ENCODE peak calls at places on chromosomes 2 and 18, in ten cellular contexts. One of them, this sample, is unnamed.

GRCh38 chr18:10274327-10274726 is 180.1 kb upstream of the APCDD1 start:
- DNase-seq in tibial nerve: no peak
- DNase-seq in dorsolateral prefrontal cortex: no peak
- DNase-seq in suprapubic skin: no peak
- DNase-seq in kidney: no peak
- DNase-seq in RWPE2: no peak
- DNase-seq in psoas muscle: no peak
- DNase-seq in IMR-90: peak; percentile 38
- DNase-seq in prostate gland: no peak
- DNase-seq in SK-N-SH: no peak
- DNase-seq in this sample: no peak

GRCh38 chr2:240813231-240813921 is 6.6 kb downstream of the KIF1A start:
- DNase-seq in SK-N-SH: no peak
- DNase-seq in tibial nerve: no peak
- DNase-seq in IMR-90: no peak
- DNase-seq in prostate gland: no peak
- DNase-seq in RWPE2: no peak
- DNase-seq in kidney: no peak
- DNase-seq in psoas muscle: no peak
- DNase-seq in dorsolateral prefrontal cortex: no peak
- DNase-seq in suprapubic skin: no peak
- DNase-seq in this sample: no peak

GRCh38 chr2:199460101-199460671 is 2.4 kb upstream of the SATB2 start:
- DNase-seq in psoas muscle: no peak
- DNase-seq in dorsolateral prefrontal cortex: no peak
- DNase-seq in prostate gland: no peak
- DNase-seq in suprapubic skin: no peak
- DNase-seq in kidney: no peak
- DNase-seq in SK-N-SH: no peak
- DNase-seq in IMR-90: peak; percentile 43
- DNase-seq in tibial nerve: no peak
- DNase-seq in RWPE2: no peak
- DNase-seq in this sample: no peak

GRCh38 chr2:51350100-51350499 is 318.2 kb upstream of the NRXN1 start:
- DNase-seq in RWPE2: no peak
- DNase-seq in SK-N-SH: no peak
- DNase-seq in tibial nerve: no peak
- DNase-seq in suprapubic skin: no peak
- DNase-seq in psoas muscle: no peak
- DNase-seq in dorsolateral prefrontal cortex: no peak
- DNase-seq in prostate gland: no peak
- DNase-seq in kidney: no peak
- DNase-seq in IMR-90: peak; percentile 91
- DNase-seq in this sample: no peak

GRCh38 chr2:212015588-212015987 is 523.0 kb downstream of the ERBB4 start:
- DNase-seq in suprapubic skin: no peak
- DNase-seq in psoas muscle: no peak
- DNase-seq in prostate gland: no peak
- DNase-seq in tibial nerve: no peak
- DNase-seq in kidney: no peak
- DNase-seq in dorsolateral prefrontal cortex: no peak
- DNase-seq in RWPE2: no peak
- DNase-seq in SK-N-SH: no peak
- DNase-seq in IMR-90: no peak
- DNase-seq in this sample: no peak

GRCh38 chr2:205427112-205427511 is 255.2 kb upstream of the NRP2 start:
- DNase-seq in SK-N-SH: no peak
- DNase-seq in tibial nerve: no peak
- DNase-seq in RWPE2: no peak
- DNase-seq in kidney: no peak
- DNase-seq in dorsolateral prefrontal cortex: no peak
- DNase-seq in prostate gland: no peak
- DNase-seq in IMR-90: peak; percentile 85
- DNase-seq in suprapubic skin: no peak
- DNase-seq in psoas muscle: no peak
- DNase-seq in this sample: no peak

GRCh38 chr2:129758461-129759185 is 220.8 kb upstream of the RAB6C start:
- DNase-seq in IMR-90: no peak
- DNase-seq in kidney: no peak
- DNase-seq in suprapubic skin: no peak
- DNase-seq in psoas muscle: no peak
- DNase-seq in prostate gland: no peak
- DNase-seq in SK-N-SH: peak; percentile 52
- DNase-seq in tibial nerve: peak; percentile 28
- DNase-seq in dorsolateral prefrontal cortex: no peak
- DNase-seq in RWPE2: no peak
- DNase-seq in this sample: no peak

GRCh38 chr2:128376241-128377041 is 57.8 kb upstream of the HS6ST1 start:
- DNase-seq in RWPE2: peak; percentile 29
- DNase-seq in prostate gland: no peak
- DNase-seq in tibial nerve: no peak
- DNase-seq in kidney: peak; percentile 72
- DNase-seq in psoas muscle: no peak
- DNase-seq in suprapubic skin: peak; percentile 53
- DNase-seq in SK-N-SH: no peak
- DNase-seq in dorsolateral prefrontal cortex: no peak
- DNase-seq in IMR-90: no peak
- DNase-seq in this sample: no peak

GRCh38 chr2:74373189-74373588 is 6.9 kb downstream of the DCTN1 start:
- DNase-seq in dorsolateral prefrontal cortex: no peak
- DNase-seq in suprapubic skin: no peak
- DNase-seq in IMR-90: no peak
- DNase-seq in SK-N-SH: no peak
- DNase-seq in kidney: no peak
- DNase-seq in RWPE2: no peak
- DNase-seq in tibial nerve: peak; percentile 40
- DNase-seq in prostate gland: no peak
- DNase-seq in psoas muscle: peak; percentile 70
- DNase-seq in this sample: no peak

GRCh38 chr18:23231340-23232021 is 96.2 kb downstream of the CABLES1 start:
- DNase-seq in psoas muscle: peak; percentile 75
- DNase-seq in tibial nerve: peak; percentile 47
- DNase-seq in prostate gland: no peak
- DNase-seq in SK-N-SH: peak; percentile 61
- DNase-seq in kidney: peak; percentile 84
- DNase-seq in suprapubic skin: peak; percentile 92
- DNase-seq in dorsolateral prefrontal cortex: peak; percentile 61
- DNase-seq in IMR-90: peak; percentile 92
- DNase-seq in RWPE2: no peak
- DNase-seq in this sample: no peak

DNA sequence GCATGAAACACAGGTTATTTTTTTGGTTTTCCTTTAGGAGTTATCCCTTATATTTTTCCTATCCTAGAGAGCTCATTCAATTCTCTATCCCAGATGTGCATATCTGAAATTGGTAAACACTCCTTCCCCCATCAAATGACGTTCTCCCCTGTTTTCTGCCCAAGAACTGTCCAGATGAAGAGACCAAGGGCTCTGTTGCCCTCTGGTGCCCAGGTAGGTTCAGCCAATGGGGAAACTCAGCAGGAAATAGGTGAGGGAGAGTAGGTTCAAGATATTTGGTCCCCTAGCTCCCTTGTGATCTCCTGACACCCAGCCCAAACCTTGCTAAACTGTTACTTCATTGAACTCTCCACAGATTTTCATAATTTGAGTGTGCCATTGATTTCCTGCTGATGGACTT is 14.1 kb upstream of the INO80C start:
- DNase-seq in psoas muscle: no peak
- DNase-seq in prostate gland: no peak
- DNase-seq in SK-N-SH: no peak
- DNase-seq in suprapubic skin: no peak
- DNase-seq in kidney: no peak
- DNase-seq in tibial nerve: no peak
- DNase-seq in RWPE2: no peak
- DNase-seq in IMR-90: no peak
- DNase-seq in dorsolateral prefrontal cortex: no peak
- DNase-seq in this sample: no peak
- TF ChIP-seq CTCF in psoas muscle: no peak
- TF ChIP-seq CTCF in prostate gland: no peak
- TF ChIP-seq CTCF in SK-N-SH: no peak
- TF ChIP-seq CTCF in suprapubic skin: no peak
- TF ChIP-seq CTCF in kidney: peak; percentile 11
- TF ChIP-seq CTCF in tibial nerve: no peak
- TF ChIP-seq CTCF in RWPE2: peak; percentile 35
- TF ChIP-seq CTCF in IMR-90: no peak
- TF ChIP-seq CTCF in dorsolateral prefrontal cortex: no peak
- TF ChIP-seq CTCF in this sample: peak; percentile 31

GRCh38 chr2:203670939-203671338 is 35.5 kb upstream of the CD28 start:
- DNase-seq in kidney: no peak
- DNase-seq in dorsolateral prefrontal cortex: no peak
- DNase-seq in suprapubic skin: no peak
- DNase-seq in tibial nerve: no peak
- DNase-seq in prostate gland: no peak
- DNase-seq in IMR-90: peak; percentile 53
- DNase-seq in psoas muscle: no peak
- DNase-seq in RWPE2: no peak
- DNase-seq in SK-N-SH: no peak
- DNase-seq in this sample: no peak

GRCh38 chr2:203672856-203673255 is 33.6 kb upstream of the CD28 start:
- DNase-seq in tibial nerve: no peak
- DNase-seq in IMR-90: no peak
- DNase-seq in dorsolateral prefrontal cortex: no peak
- DNase-seq in kidney: no peak
- DNase-seq in prostate gland: no peak
- DNase-seq in psoas muscle: no peak
- DNase-seq in suprapubic skin: no peak
- DNase-seq in RWPE2: no peak
- DNase-seq in SK-N-SH: no peak
- DNase-seq in this sample: no peak

GRCh38 chr2:203675086-203675485 is 31.4 kb upstream of the CD28 start:
- DNase-seq in psoas muscle: no peak
- DNase-seq in tibial nerve: no peak
- DNase-seq in kidney: no peak
- DNase-seq in dorsolateral prefrontal cortex: no peak
- DNase-seq in prostate gland: no peak
- DNase-seq in SK-N-SH: no peak
- DNase-seq in IMR-90: peak; percentile 66
- DNase-seq in suprapubic skin: no peak
- DNase-seq in RWPE2: no peak
- DNase-seq in this sample: no peak

GRCh38 chr2:203671876-203672275 is 34.6 kb upstream of the CD28 start:
- DNase-seq in IMR-90: no peak
- DNase-seq in tibial nerve: no peak
- DNase-seq in suprapubic skin: no peak
- DNase-seq in dorsolateral prefrontal cortex: no peak
- DNase-seq in RWPE2: no peak
- DNase-seq in SK-N-SH: no peak
- DNase-seq in psoas muscle: no peak
- DNase-seq in kidney: no peak
- DNase-seq in prostate gland: no peak
- DNase-seq in this sample: no peak

DNA sequence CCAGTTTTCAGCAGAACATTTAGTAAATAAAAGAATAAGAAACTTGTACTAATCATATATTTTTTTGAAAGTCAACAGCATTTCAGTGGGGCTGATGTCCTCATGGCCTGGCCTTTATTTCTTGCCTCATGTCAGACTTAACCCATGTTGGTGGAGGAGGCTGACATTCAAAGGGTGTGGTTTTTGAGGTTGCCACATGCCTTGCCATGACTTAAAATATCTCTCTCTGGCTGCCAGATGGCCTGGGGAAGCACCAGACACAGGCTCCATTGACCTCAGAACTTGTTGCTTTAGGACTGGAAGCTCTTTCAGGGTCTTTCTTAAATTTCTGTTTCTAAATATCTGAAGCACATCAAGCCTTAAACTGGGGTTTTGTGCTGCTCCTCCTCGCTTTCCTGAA is 32.5 kb upstream of the CD28 start:
- DNase-seq in tibial nerve: no peak
- DNase-seq in prostate gland: no peak
- DNase-seq in IMR-90: no peak
- DNase-seq in SK-N-SH: no peak
- DNase-seq in psoas muscle: peak; percentile 57
- DNase-seq in dorsolateral prefrontal cortex: no peak
- DNase-seq in RWPE2: no peak
- DNase-seq in suprapubic skin: peak; percentile 77
- DNase-seq in kidney: no peak
- DNase-seq in this sample: no peak
- H3K27ac ChIP-seq in tibial nerve: no peak overlapping the region
- H3K27ac ChIP-seq in prostate gland: no peak overlapping the region
- H3K27ac ChIP-seq in IMR-90: no peak overlapping the region
- H3K27ac ChIP-seq in SK-N-SH: no peak overlapping the region
- H3K27ac ChIP-seq in psoas muscle: peak overlapping the region; percentile 10
- H3K27ac ChIP-seq in dorsolateral prefrontal cortex: no peak overlapping the region
- H3K27ac ChIP-seq in RWPE2: no peak overlapping the region
- H3K27ac ChIP-seq in suprapubic skin: peak overlapping the region; percentile 79
- H3K27ac ChIP-seq in kidney: no peak overlapping the region
- H3K27ac ChIP-seq in this sample: no peak overlapping the region

DNA sequence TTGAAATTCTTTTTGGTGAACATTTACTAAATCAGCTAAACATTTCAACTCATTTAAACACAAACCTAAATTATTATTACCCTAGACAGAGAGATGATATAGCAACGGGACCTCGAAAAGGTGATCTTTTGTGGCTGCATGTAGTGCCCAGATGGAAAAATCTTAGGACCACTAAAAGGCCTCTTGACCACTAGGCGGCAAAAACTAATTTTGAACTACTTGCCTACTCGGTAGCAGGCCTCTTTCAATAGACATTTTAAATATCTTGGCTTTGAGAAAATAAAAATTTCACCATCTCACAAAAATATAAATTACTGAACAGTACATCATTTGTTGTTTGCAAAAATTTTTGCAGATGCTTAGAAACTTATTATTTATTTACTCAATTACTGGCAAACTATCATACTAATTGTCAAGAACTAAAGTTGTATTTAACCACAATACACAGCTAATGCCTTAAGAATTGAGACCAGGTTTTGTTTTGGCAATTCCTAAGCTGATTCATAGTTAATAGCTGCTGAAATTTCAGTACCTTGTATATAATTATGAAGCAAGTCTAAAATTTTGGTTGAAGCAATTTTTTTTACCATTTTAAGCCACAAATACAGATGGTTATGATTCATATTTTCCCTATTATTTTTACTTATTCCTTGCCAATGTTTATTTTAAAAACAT is 9.4 kb downstream of the COL3A1 start:
- DNase-seq in dorsolateral prefrontal cortex: no peak
- DNase-seq in SK-N-SH: no peak
- DNase-seq in kidney: no peak
- DNase-seq in IMR-90: peak; percentile 78
- DNase-seq in RWPE2: no peak
- DNase-seq in prostate gland: no peak
- DNase-seq in tibial nerve: no peak
- DNase-seq in psoas muscle: no peak
- DNase-seq in suprapubic skin: no peak
- DNase-seq in this sample: no peak
- TF ChIP-seq CTCF in dorsolateral prefrontal cortex: no peak
- TF ChIP-seq CTCF in SK-N-SH: peak; percentile 64
- TF ChIP-seq CTCF in kidney: no peak
- TF ChIP-seq CTCF in IMR-90: peak; percentile 34
- TF ChIP-seq CTCF in RWPE2: peak; percentile 42
- TF ChIP-seq CTCF in prostate gland: no peak
- TF ChIP-seq CTCF in tibial nerve: peak; percentile 50
- TF ChIP-seq CTCF in psoas muscle: peak; percentile 23
- TF ChIP-seq CTCF in suprapubic skin: no peak
- TF ChIP-seq CTCF in this sample: peak; percentile 38

DNA sequence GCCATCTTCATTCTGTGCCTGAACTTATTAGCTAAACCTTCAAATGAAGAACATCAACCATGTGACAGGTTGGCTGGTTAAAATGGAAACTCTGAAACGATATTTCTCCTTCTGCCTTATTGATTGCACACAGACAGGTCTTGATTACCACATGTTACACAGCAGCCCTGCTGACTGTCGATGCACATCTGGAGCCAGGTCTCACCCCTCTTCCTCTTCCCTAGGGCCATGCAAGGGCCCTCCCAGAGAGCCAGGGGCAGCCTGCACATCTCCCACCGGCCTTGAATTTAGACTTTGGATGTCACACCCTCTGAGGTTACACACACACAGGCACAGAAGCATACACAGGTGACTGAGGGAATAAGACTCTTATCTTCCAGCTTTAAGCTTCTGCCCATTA is 45.1 kb downstream of the TMEM178A start:
- DNase-seq in psoas muscle: no peak
- DNase-seq in RWPE2: no peak
- DNase-seq in prostate gland: no peak
- DNase-seq in tibial nerve: no peak
- DNase-seq in IMR-90: no peak
- DNase-seq in kidney: no peak
- DNase-seq in SK-N-SH: no peak
- DNase-seq in dorsolateral prefrontal cortex: no peak
- DNase-seq in suprapubic skin: no peak
- DNase-seq in this sample: no peak
- H3K27ac ChIP-seq in psoas muscle: no peak overlapping the region
- H3K27ac ChIP-seq in RWPE2: no peak overlapping the region
- H3K27ac ChIP-seq in prostate gland: no peak overlapping the region
- H3K27ac ChIP-seq in tibial nerve: no peak overlapping the region
- H3K27ac ChIP-seq in IMR-90: no peak overlapping the region
- H3K27ac ChIP-seq in kidney: no peak overlapping the region
- H3K27ac ChIP-seq in SK-N-SH: no peak overlapping the region
- H3K27ac ChIP-seq in dorsolateral prefrontal cortex: no peak overlapping the region
- H3K27ac ChIP-seq in suprapubic skin: no peak overlapping the region
- H3K27ac ChIP-seq in this sample: no peak overlapping the region